ENCODE peak calls at places on chromosomes 16 and 17, in five cellular contexts. S, T, E, K and P are unnamed samples. For H3K4me1 and H3K36me3, the result is how much of the 10 kb centered on the place peaks cover.

GRCh38 chr17:7294614-7295153 is at the start of gene YBX2:
- DNase-seq in S (no peak), T (peak), E (peak), K (peak), P (peak)

GRCh38 chr17:47821031-47821423 is 567 bp downstream of the OSBPL7 start:
- DNase-seq in S (no peak), T (no peak), E (no peak), K (no peak), P (no peak)

GRCh38 chr17:64564098-64564497 is 57.3 kb downstream of the CEP95 start:
- DNase-seq in S (no peak), T (no peak), E (no peak), K (no peak), P (no peak)

GRCh38 chr17:9714801-9715200 is 69.5 kb downstream of the USP43 start:
- DNase-seq in S (no peak), T (no peak), E (peak), K (no peak), P (no peak)

GRCh38 chr16:15581127-15581815 is 61.7 kb downstream of the MARF1 start:
- DNase-seq in S (no peak), T (no peak), E (no peak), K (no peak), P (no peak)

GRCh38 chr17:48470388-48471034 is 40.5 kb upstream of the SKAP1 start:
- DNase-seq in S (no peak), T (no peak), E (no peak), K (no peak), P (no peak)

GRCh38 chr17:1229354-1229890 is 40.8 kb upstream of the BHLHA9 start:
- DNase-seq in S (peak), T (peak), E (peak), K (peak), P (peak)

GRCh38 chr16:73124097-73124652 is 76.2 kb upstream of the ZFHX3 start:
- DNase-seq in S (no peak), T (no peak), E (no peak), K (no peak), P (no peak)

GRCh38 chr16:22425036-22425801 is 50.8 kb upstream of the CDR2 start:
- DNase-seq in S (no peak), T (no peak), E (no peak), K (peak), P (no peak)

GRCh38 chr17:82294086-82294773 is 20.7 kb upstream of the CSNK1D start:
- DNase-seq in S (no peak), T (no peak), E (no peak), K (no peak), P (no peak)

GRCh38 chr16:3026609-3027487 is 3.0 kb downstream of the THOC6 start:
- DNase-seq in S (no peak), T (no peak), E (peak), K (no peak), P (no peak)

GRCh38 chr17:37160940-37161339 is 212.2 kb downstream of the AATF start:
- DNase-seq in S (no peak), T (no peak), E (no peak), K (no peak), P (no peak)

GRCh38 chr16:21274172-21274726 is 3.8 kb downstream of the CRYM start:
- DNase-seq in S (no peak), T (no peak), E (no peak), K (no peak), P (no peak)

GRCh38 chr16:71626018-71626857 is at the start of gene MARVELD3:
- DNase-seq in S (no peak), T (peak), E (peak), K (no peak), P (no peak)

GRCh38 chr16:12896562-12896961 is 4.8 kb upstream of the SHISA9 start:
- DNase-seq in S (no peak), T (peak), E (no peak), K (no peak), P (no peak)

GRCh38 chr16:73170587-73170986 is 122.7 kb upstream of the ZFHX3 start:
- DNase-seq in S (no peak), T (no peak), E (no peak), K (no peak), P (no peak)

GRCh38 chr17:68310141-68310540 is 18.8 kb downstream of the ARSG start:
- DNase-seq in S (no peak), T (no peak), E (no peak), K (no peak), P (no peak)

GRCh38 chr17:63698886-63699637 is 863 bp downstream of the LIMD2 start:
- DNase-seq in S (no peak), T (peak), E (peak), K (peak), P (peak)

GRCh38 chr17:46847204-46848191 is 3.9 kb upstream of the WNT9B start:
- DNase-seq in S (no peak), T (no peak), E (peak), K (no peak), P (no peak)

GRCh38 chr17:49361902-49362722 is at the start of gene ZNF652:
- DNase-seq in S (peak), T (peak), E (peak), K (peak), P (peak)

GRCh38 chr16:27529962-27530361 is 19.8 kb downstream of the GTF3C1 start:
- DNase-seq in S (no peak), T (no peak), E (peak), K (no peak), P (no peak)

GRCh38 chr17:7478276-7479138 is 924 bp downstream of the ZBTB4 start:
- DNase-seq in S (no peak), T (peak), E (peak), K (peak), P (peak)

GRCh38 chr16:1261131-1261917 is 5.5 kb downstream of the TPSD1 start:
- DNase-seq in S (no peak), T (no peak), E (no peak), K (no peak), P (no peak)

GRCh38 chr16:85522842-85523601 is 90.1 kb upstream of the GSE1 start:
- DNase-seq in S (no peak), T (no peak), E (no peak), K (peak), P (no peak)

GRCh38 chr17:17462048-17462824 is 14.6 kb upstream of the MED9 start:
- DNase-seq in S (no peak), T (no peak), E (no peak), K (no peak), P (no peak)

GRCh38 chr17:38322156-38322779 is 21.5 kb downstream of the GPR179 start:
- DNase-seq in S (no peak), T (peak), E (peak), K (peak), P (peak)

GRCh38 chr16:81894592-81894991 is 115.5 kb downstream of the PLCG2 start:
- DNase-seq in S (no peak), T (no peak), E (no peak), K (no peak), P (no peak)

GRCh38 chr16:106623-107324 is 28.7 kb downstream of the MPG start:
- DNase-seq in S (no peak), T (peak), E (no peak), K (no peak), P (peak)

GRCh38 chr16:30998852-30999761 is 11.3 kb downstream of the STX1B start:
- DNase-seq in S (no peak), T (no peak), E (no peak), K (no peak), P (no peak)

GRCh38 chr17:159609-160008 is 21.8 kb downstream of the DOC2B start:
- DNase-seq in S (no peak), T (no peak), E (no peak), K (no peak), P (no peak)

GRCh38 chr17:42266918-42267766 is 9.0 kb downstream of the STAT5B start:
- DNase-seq in S (no peak), T (no peak), E (no peak), K (no peak), P (peak)

GRCh38 chr16:89035013-89035697 is 58.1 kb upstream of the CBFA2T3 start:
- DNase-seq in S (no peak), T (peak), E (peak), K (no peak), P (no peak)

GRCh38 chr17:49557204-49558024 is 18.3 kb upstream of the NXPH3 start:
- DNase-seq in S (no peak), T (peak), E (peak), K (peak), P (no peak)

GRCh38 chr16:84449156-84450140 is 55.0 kb downstream of the MEAK7 start:
- DNase-seq in S (no peak), T (no peak), E (peak), K (no peak), P (no peak)

GRCh38 chr16:72814226-72814625 is 233.7 kb downstream of the ZFHX3 start:
- DNase-seq in S (no peak), T (no peak), E (no peak), K (no peak), P (no peak)

GRCh38 chr17:30477758-30478115 is 529 bp downstream of the GOSR1 start:
- DNase-seq in S (no peak), T (no peak), E (no peak), K (no peak), P (peak)

GRCh38 chr17:57086069-57086930 is 1.3 kb downstream of the AKAP1 start:
- DNase-seq in S (no peak), T (peak), E (no peak), K (peak), P (no peak)

GRCh38 chr17:57089391-57089790 is 4.3 kb downstream of the AKAP1 start:
- DNase-seq in S (no peak), T (no peak), E (no peak), K (no peak), P (no peak)

GRCh38 chr17:57085448-57086068 is 512 bp downstream of the AKAP1 start:
- DNase-seq in S (no peak), T (peak), E (no peak), K (peak), P (peak)

GRCh38 chr17:57090560-57091185 is 5.6 kb downstream of the AKAP1 start:
- DNase-seq in S (no peak), T (no peak), E (no peak), K (no peak), P (no peak)

DNA sequence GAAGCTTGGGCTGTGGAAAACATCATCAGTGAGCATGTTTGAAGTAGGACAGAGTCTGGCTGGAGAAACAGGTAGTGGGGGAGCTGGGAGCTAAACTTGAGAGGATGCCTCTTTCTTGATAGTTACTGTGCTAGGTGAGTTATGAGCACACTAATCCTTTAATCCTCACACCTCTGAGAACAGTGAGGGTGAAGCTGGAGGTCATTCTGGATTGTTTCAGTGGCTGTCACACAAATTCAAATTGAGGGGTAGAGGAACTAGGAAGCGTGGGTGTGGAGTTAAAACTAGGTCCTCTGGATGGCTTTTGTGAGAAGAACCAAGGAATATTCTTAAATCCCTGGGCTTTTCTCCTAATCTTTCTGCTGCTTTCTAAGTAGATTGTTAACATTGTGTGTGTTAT is 3.3 kb downstream of the AKAP1 start:
- DNase-seq in S (no peak), T (no peak), E (no peak), K (no peak), P (no peak)
- H3K4me1 ChIP-seq in S (under half), T (half or more), E (under half), K (half or more), P (under half)

DNA sequence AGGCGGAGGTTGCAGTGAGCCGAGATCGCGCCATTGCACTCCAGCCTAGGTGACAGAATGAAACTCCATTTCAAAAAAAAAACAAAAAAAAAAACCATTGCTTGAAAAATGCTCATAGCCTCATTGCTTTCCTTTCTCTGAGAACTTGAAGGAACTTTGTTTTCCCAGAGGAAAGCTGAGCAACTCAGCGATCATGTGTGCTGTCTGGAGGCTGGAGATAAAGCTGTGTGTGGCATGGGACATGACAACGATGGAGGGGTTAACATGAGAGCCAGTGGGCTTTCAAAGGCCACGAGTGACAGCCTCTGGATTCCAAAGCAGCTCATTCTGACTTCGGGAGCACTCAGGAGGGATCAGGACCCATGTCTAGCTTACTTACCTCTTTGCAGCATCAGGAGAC is 21.6 kb upstream of the QRICH2 start:
- DNase-seq in S (no peak), T (no peak), E (no peak), K (no peak), P (no peak)
- H3K36me3 ChIP-seq in S (under half), T (under half), E (under half), K (under half), P (under half)

GRCh38 chr17:74274060-74274702 is at the start of gene DNAI2:
- DNase-seq in S (no peak), T (peak), E (peak), K (no peak), P (peak)

GRCh38 chr17:74276051-74276476 is 2.0 kb downstream of the DNAI2 start:
- DNase-seq in S (no peak), T (no peak), E (no peak), K (no peak), P (no peak)

GRCh38 chr17:74277935-74278334 is 3.9 kb downstream of the DNAI2 start:
- DNase-seq in S (no peak), T (no peak), E (no peak), K (no peak), P (no peak)

GRCh38 chr17:74274703-74275340 is 788 bp downstream of the DNAI2 start:
- DNase-seq in S (no peak), T (no peak), E (no peak), K (no peak), P (no peak)

DNA sequence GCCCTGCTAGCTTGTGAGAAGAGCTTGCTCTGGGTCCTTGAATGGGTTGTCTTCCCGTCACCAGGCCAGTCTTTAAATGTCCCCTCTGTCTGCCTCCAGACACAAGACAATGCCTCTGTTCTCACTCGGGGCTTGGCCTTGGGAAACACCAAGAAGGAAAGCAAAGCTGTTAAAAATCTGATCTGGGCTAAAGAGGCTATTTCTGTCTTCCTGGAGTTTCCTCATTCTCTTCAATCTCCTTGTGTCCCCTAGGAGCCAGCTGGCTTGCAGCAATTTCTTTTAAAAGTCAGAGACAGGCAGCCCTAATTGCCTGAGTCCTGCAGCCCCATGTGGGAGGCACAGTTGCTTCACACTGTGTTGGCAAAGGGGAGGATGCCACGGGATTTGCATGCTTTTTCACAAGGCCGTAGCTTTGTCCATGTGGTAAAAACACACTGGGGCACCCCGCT is 2.6 kb downstream of the DNAI2 start:
- DNase-seq in S (no peak), T (peak), E (no peak), K (no peak), P (no peak)
- H3K4me3 ChIP-seq in S (no peak), T (no peak), E (no peak), K (no peak), P (no peak)

DNA sequence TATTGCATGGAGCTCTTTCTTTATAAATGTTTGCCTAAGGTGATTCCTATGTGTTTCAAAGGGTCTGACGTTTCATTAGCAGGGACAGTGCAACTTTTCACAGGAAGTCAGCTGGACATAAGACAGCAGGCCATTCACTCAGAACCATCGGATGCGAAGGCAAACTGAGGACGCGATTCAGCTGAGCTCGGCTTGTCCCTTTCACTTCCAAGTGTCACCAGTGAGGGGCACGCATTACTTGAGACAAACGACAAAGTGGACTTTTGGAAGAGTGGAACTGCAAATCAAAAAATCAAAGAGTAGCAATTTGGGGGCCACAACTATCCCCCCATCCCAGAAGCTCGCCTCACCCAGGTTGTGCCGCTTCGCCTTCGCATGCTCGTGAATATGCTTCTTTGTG is 14.6 kb downstream of the USP22 start:
- DNase-seq in S (no peak), T (no peak), E (no peak), K (no peak), P (no peak)
- H3K4me1 ChIP-seq in S (under half), T (under half), E (half or more), K (half or more), P (under half)

DNA sequence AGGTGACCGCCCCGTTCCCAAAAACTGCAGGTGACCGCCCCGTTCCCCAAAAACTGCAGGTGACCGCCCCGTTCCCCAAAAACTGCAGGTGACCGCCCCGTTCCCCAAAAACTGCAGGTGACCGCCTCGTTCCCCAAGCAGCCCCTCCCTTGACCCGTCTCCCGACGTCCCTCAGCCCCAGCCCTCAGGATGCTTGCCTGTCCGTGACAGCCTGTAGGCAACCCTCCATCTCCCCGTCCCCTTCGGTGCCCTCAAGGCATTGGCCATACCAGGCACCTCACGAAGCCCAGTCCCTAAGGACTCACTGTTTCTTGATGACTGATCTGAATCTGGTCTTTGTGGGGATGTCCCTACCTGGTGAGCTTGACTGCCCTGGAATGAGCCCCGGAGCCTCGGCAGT is 25.1 kb downstream of the SGSM2 start:
- DNase-seq in S (no peak), T (no peak), E (no peak), K (no peak), P (no peak)
- H3K36me3 ChIP-seq in S (under half), T (under half), E (under half), K (under half), P (under half)